ENCODE peak calls at places on chromosomes 11 and 22, in six cellular contexts. L is T-helper 2 cell, M is fibroblast of lung, E is brain microvascular endothelial cell, T is EH, G is NCI-H345. Y is an unnamed sample.

GRCh38 chr11:846496-847098 is 3.9 kb downstream of the TSPAN4 start:
- DNase-seq in L (no peak), G (no peak), M (no peak), T (peak; percentile 60), E (no peak), Y (no peak)

GRCh38 chr22:23117890-23118646 is 23.7 kb downstream of the RSPH14 start:
- DNase-seq in G (peak; percentile 8), E (no peak), T (no peak), M (no peak), L (no peak), Y (no peak)

GRCh38 chr22:43346521-43346929 is 3.4 kb upstream of the SCUBE1 start:
- DNase-seq in L (peak; percentile 46), E (peak; percentile 16), G (peak; percentile 14), T (peak; percentile 41), M (peak; percentile 7), Y (peak; percentile 23)

GRCh38 chr22:28892175-28892731 is 8.9 kb downstream of the ZNRF3 start:
- DNase-seq in E (no peak), L (no peak), M (no peak), T (no peak), G (no peak), Y (no peak)

GRCh38 chr11:65150513-65151271 is 16.4 kb upstream of the SYVN1 start:
- DNase-seq in M (peak; percentile 87), T (peak; percentile 97), L (no peak), G (peak; percentile 46), E (peak; percentile 93), Y (peak; percentile 94)

GRCh38 chr22:49951001-49951677 is 9.4 kb upstream of the PIM3 start:
- DNase-seq in G (peak; percentile 21), E (no peak), M (no peak), L (no peak), T (no peak), Y (peak; percentile 79)

GRCh38 chr11:115699733-115700132 is 195.5 kb upstream of the CADM1 start:
- DNase-seq in G (no peak), L (no peak), T (peak; percentile 58), E (no peak), M (peak; percentile 99), Y (peak; percentile 15)

GRCh38 chr11:68297812-68298658 is 14.4 kb upstream of the LRP5 start:
- DNase-seq in L (peak; percentile 60), T (peak; percentile 74), M (peak; percentile 44), G (peak; percentile 50), E (peak; percentile 61), Y (peak; percentile 28)

GRCh38 chr11:118851970-118852369 is 31.7 kb upstream of the CXCR5 start:
- DNase-seq in M (no peak), L (no peak), G (no peak), T (no peak), E (no peak), Y (no peak)

GRCh38 chr11:2801711-2802388 is 83.7 kb downstream of the CDKN1C start:
- DNase-seq in M (no peak), T (no peak), G (no peak), L (peak; percentile 1), E (no peak), Y (no peak)

GRCh38 chr22:21444701-21445436 is 22.3 kb upstream of the TMEM191C start:
- DNase-seq in T (no peak), L (no peak), E (no peak), G (no peak), M (no peak), Y (no peak)

GRCh38 chr11:18706330-18707243 is 8.0 kb downstream of the TMEM86A start:
- DNase-seq in G (peak; percentile 70), L (peak; percentile 43), T (peak; percentile 30), E (no peak), M (peak; percentile 19), Y (peak; percentile 80)

GRCh38 chr22:18024276-18024939 is at the start of gene MICAL3:
- DNase-seq in G (peak; percentile 60), M (peak; percentile 72), L (peak; percentile 46), E (no peak), T (peak; percentile 72), Y (peak; percentile 58)

GRCh38 chr22:50153756-50154140 is 16.8 kb upstream of the PANX2 start:
- DNase-seq in M (no peak), G (no peak), L (no peak), T (no peak), E (no peak), Y (no peak)

GRCh38 chr11:60841797-60842687 is at the start of gene CCDC86:
- DNase-seq in E (peak; percentile 94), L (peak; percentile 97), T (peak; percentile 94), G (peak; percentile 94), M (peak; percentile 89), Y (peak; percentile 91)

GRCh38 chr22:32237905-32238304 is 17.2 kb downstream of the SLC5A4 start:
- DNase-seq in L (no peak), T (no peak), M (no peak), G (peak; percentile 21), E (no peak), Y (peak; percentile 79)

GRCh38 chr11:65780770-65781151 is at the start of gene AP5B1:
- DNase-seq in G (peak; percentile 57), T (peak; percentile 72), E (no peak), M (peak; percentile 47), L (peak; percentile 65), Y (peak; percentile 36)

GRCh38 chr11:6611092-6612007 is 666 bp downstream of the TAF10 start:
- DNase-seq in L (peak; percentile 19), M (peak; percentile 44), E (no peak), T (peak; percentile 36), G (no peak), Y (no peak)

GRCh38 chr11:123579482-123579812 is 75.0 kb downstream of the SCN3B start:
- DNase-seq in E (no peak), G (no peak), M (no peak), T (no peak), L (no peak), Y (no peak)

GRCh38 chr11:95544095-95544795 is 245.3 kb downstream of the FAM76B start:
- DNase-seq in T (no peak), G (no peak), L (no peak), E (peak; percentile 50), M (peak; percentile 66), Y (no peak)

GRCh38 chr11:134508219-134508990 is 96.4 kb upstream of the B3GAT1 start:
- DNase-seq in G (no peak), E (no peak), M (no peak), L (no peak), T (no peak), Y (no peak)

GRCh38 chr11:78022397-78023396 is at the start of gene KCTD14:
- DNase-seq in M (no peak), L (no peak), T (peak; percentile 45), E (no peak), G (peak; percentile 82), Y (peak; percentile 66)

GRCh38 chr11:114395776-114396175 is 4.5 kb downstream of the C11orf71 start:
- DNase-seq in T (no peak), G (no peak), E (no peak), M (no peak), L (no peak), Y (no peak)

GRCh38 chr11:117918366-117919255 is 10.6 kb downstream of the TMPRSS13 start:
- DNase-seq in M (no peak), E (no peak), L (no peak), G (no peak), T (no peak), Y (no peak)

GRCh38 chr11:43942651-43943356 is 367 bp downstream of the C11orf96 start:
- DNase-seq in T (peak; percentile 39), E (peak; percentile 18), M (peak; percentile 54), L (no peak), G (peak; percentile 27), Y (no peak)

GRCh38 chr11:111665779-111666178 is 63.5 kb downstream of the SIK2 start:
- DNase-seq in G (no peak), T (peak; percentile 73), E (peak; percentile 48), M (peak; percentile 51), L (no peak), Y (no peak)